ENCODE peak calls at places on chromosomes 13 and 19, in four cellular contexts. One of them, this sample, is unnamed.

GRCh38 chr19:38993271-38993670 is 17.7 kb upstream of the FBXO17 start:
- DNase-seq in GM23248: peak
- DNase-seq in mucosa of gallbladder: peak
- DNase-seq in anterior cingulate cortex: no peak
- DNase-seq in this sample: no peak

GRCh38 chr13:76884571-76885202 is 1.5 kb downstream of the KCTD12 start:
- DNase-seq in GM23248: peak
- DNase-seq in mucosa of gallbladder: no peak
- DNase-seq in anterior cingulate cortex: no peak
- DNase-seq in this sample: peak

GRCh38 chr19:51079486-51080110 is 3.1 kb downstream of the KLK14 start:
- DNase-seq in anterior cingulate cortex: no peak
- DNase-seq in mucosa of gallbladder: no peak
- DNase-seq in GM23248: no peak
- DNase-seq in this sample: no peak

GRCh38 chr19:40357655-40358054 is 9.2 kb downstream of the PLD3 start:
- DNase-seq in anterior cingulate cortex: no peak
- DNase-seq in GM23248: peak
- DNase-seq in mucosa of gallbladder: no peak
- DNase-seq in this sample: no peak

GRCh38 chr13:42110410-42111155 is 62.1 kb downstream of the DGKH start:
- DNase-seq in anterior cingulate cortex: no peak
- DNase-seq in GM23248: peak
- DNase-seq in mucosa of gallbladder: peak
- DNase-seq in this sample: no peak

GRCh38 chr13:96991072-96991471 is 3.2 kb downstream of the OXGR1 start:
- DNase-seq in anterior cingulate cortex: no peak
- DNase-seq in mucosa of gallbladder: no peak
- DNase-seq in GM23248: no peak
- DNase-seq in this sample: no peak

GRCh38 chr13:34764246-34764645 is 177.8 kb upstream of the NBEA start:
- DNase-seq in mucosa of gallbladder: no peak
- DNase-seq in GM23248: no peak
- DNase-seq in anterior cingulate cortex: no peak
- DNase-seq in this sample: no peak

GRCh38 chr19:15195987-15196682 is 4.7 kb downstream of the NOTCH3 start:
- DNase-seq in mucosa of gallbladder: peak
- DNase-seq in GM23248: peak
- DNase-seq in anterior cingulate cortex: no peak
- DNase-seq in this sample: no peak

GRCh38 chr13:113112893-113113845 is 7.6 kb downstream of the F7 start:
- DNase-seq in anterior cingulate cortex: no peak
- DNase-seq in mucosa of gallbladder: no peak
- DNase-seq in GM23248: no peak
- DNase-seq in this sample: peak

GRCh38 chr13:102721800-102722231 is 27.0 kb upstream of the METTL21C start:
- DNase-seq in mucosa of gallbladder: peak
- DNase-seq in GM23248: peak
- DNase-seq in anterior cingulate cortex: peak
- DNase-seq in this sample: no peak

GRCh38 chr19:12065100-12065538 is 588 bp downstream of the ZNF844 start:
- DNase-seq in GM23248: peak
- DNase-seq in mucosa of gallbladder: peak
- DNase-seq in anterior cingulate cortex: no peak
- DNase-seq in this sample: peak

GRCh38 chr19:41205995-41206394 is 13.0 kb downstream of the CYP2S1 start:
- DNase-seq in anterior cingulate cortex: no peak
- DNase-seq in GM23248: peak
- DNase-seq in mucosa of gallbladder: no peak
- DNase-seq in this sample: no peak

GRCh38 chr19:32933571-32933970 is 38.2 kb downstream of the CEP89 start:
- DNase-seq in anterior cingulate cortex: no peak
- DNase-seq in GM23248: no peak
- DNase-seq in mucosa of gallbladder: no peak
- DNase-seq in this sample: no peak

This sample was measured in sigmoid colon.